ENCODE peak calls at places on chromosome X, in seven cellular contexts. W, O, H, Z, A, R and Y are unnamed samples.

GRCh38 chrX:71809886-71810285 is 46.7 kb downstream of the CXorf49B start:
- DNase-seq in H (no peak), Z (peak), W (no peak), R (no peak), A (no peak), O (no peak), Y (peak)

GRCh38 chrX:97229318-97229717 is 345.6 kb downstream of the RPA4 start:
- DNase-seq in O (no peak), A (no peak), H (no peak), Z (no peak), W (no peak), R (no peak), Y (peak)

GRCh38 chrX:154727418-154728323 is 23.2 kb downstream of the GAB3 start:
- DNase-seq in A (no peak), W (no peak), Z (no peak), H (peak), O (no peak), R (no peak), Y (no peak)

GRCh38 chrX:599837-600715 is 30.5 kb upstream of the SHOX start:
- DNase-seq in H (no peak), O (no peak), R (no peak), Z (no peak), A (no peak), W (no peak), Y (no peak)

GRCh38 chrX:132592880-132593279 is 104.0 kb upstream of the MBNL3 start:
- DNase-seq in O (peak), A (peak), Z (no peak), R (no peak), W (peak), H (no peak), Y (peak)

GRCh38 chrX:17860179-17860780 is 818 bp downstream of the RAI2 start:
- DNase-seq in O (no peak), A (no peak), H (no peak), Z (no peak), W (no peak), R (no peak), Y (no peak)

GRCh38 chrX:38277802-38278201 is 49.5 kb downstream of the RPGR start:
- DNase-seq in O (no peak), W (no peak), H (no peak), R (no peak), Z (no peak), A (no peak), Y (no peak)

GRCh38 chrX:149006235-149006634 is 498.9 kb downstream of the IDS start:
- DNase-seq in R (no peak), O (no peak), A (no peak), H (no peak), W (no peak), Z (no peak), Y (no peak)

GRCh38 chrX:136168929-136169735 is 21.8 kb downstream of the FHL1 start:
- DNase-seq in R (no peak), Z (no peak), H (peak), W (peak), O (no peak), A (peak), Y (peak)

GRCh38 chrX:77962068-77962902 is 7.2 kb downstream of the PGAM4 start:
- DNase-seq in W (no peak), Z (no peak), A (no peak), H (peak), O (peak), R (no peak), Y (no peak)

GRCh38 chrX:21723097-21723496 is 34.8 kb downstream of the SMPX start:
- DNase-seq in O (peak), Z (no peak), A (no peak), H (peak), R (no peak), W (no peak), Y (no peak)